ENCODE peak calls at places on chromosomes 13 and 19, in nine cellular contexts. Y, M, E, D, A, F, Z, R and K are unnamed samples.

GRCh38 chr13:46552302-46552680 is 679 bp upstream of the LRCH1 start:
- DNase-seq in E (no peak), Z (no peak), M (no peak), A (no peak), F (peak), Y (no peak), R (no peak), D (no peak), K (no peak)

GRCh38 chr19:10510301-10510802 is 6.9 kb downstream of the S1PR5 start:
- DNase-seq in R (no peak), Y (peak), Z (peak), E (no peak), F (peak), A (no peak), D (no peak), M (no peak), K (no peak)

GRCh38 chr13:76758738-76759137 is 127.5 kb downstream of the KCTD12 start:
- DNase-seq in M (no peak), Y (no peak), A (no peak), D (no peak), R (no peak), E (no peak), Z (peak), F (no peak), K (no peak)

GRCh38 chr19:32273483-32273882 is 71.9 kb upstream of the ZNF507 start:
- DNase-seq in Y (no peak), Z (no peak), A (no peak), F (no peak), E (no peak), D (no peak), M (no peak), R (no peak), K (no peak)

GRCh38 chr19:3224346-3225325 is at the start of gene CELF5:
- DNase-seq in M (peak), D (no peak), Y (peak), E (no peak), F (peak), A (no peak), R (peak), Z (peak), K (no peak)

GRCh38 chr19:50050406-50051223 is 24.8 kb downstream of the ZNF473 start:
- DNase-seq in E (peak), F (peak), A (no peak), D (peak), M (peak), Z (no peak), Y (peak), R (peak), K (peak)

GRCh38 chr13:60887711-60888110 is 490.7 kb downstream of the TDRD3 start:
- DNase-seq in A (peak), E (no peak), R (no peak), F (no peak), D (no peak), Y (no peak), M (no peak), Z (peak), K (no peak)

GRCh38 chr13:26037302-26037701 is 14.5 kb downstream of the SHISA2 start:
- DNase-seq in R (peak), Y (peak), Z (peak), D (peak), A (peak), M (no peak), F (no peak), E (no peak), K (no peak)